ENCODE peak calls at places on chromosomes 7 and 10, in five cellular contexts. I, H, R, J and B are unnamed samples.

GRCh38 chr7:155206286-155207020 is 91.2 kb upstream of the INSIG1 start:
- DNase-seq in I (no peak), H (peak), R (no peak), J (no peak), B (no peak)

GRCh38 chr10:76550806-76551205 is 1086.8 kb downstream of the KCNMA1 start:
- DNase-seq in I (no peak), H (peak), R (no peak), J (no peak), B (no peak)

GRCh38 chr10:113709221-113709838 is 29.6 kb downstream of the CASP7 start:
- DNase-seq in I (no peak), H (peak), R (no peak), J (no peak), B (no peak)

GRCh38 chr7:142847353-142847752 is 7.5 kb upstream of the EPHB6 start:
- DNase-seq in I (no peak), H (no peak), R (no peak), J (no peak), B (no peak)

GRCh38 chr10:4353964-4354363 is 472.0 kb upstream of the AKR1E2 start:
- DNase-seq in I (no peak), H (peak), R (no peak), J (peak), B (peak)

GRCh38 chr7:73363225-73364005 is 35.5 kb downstream of the FKBP6 start:
- DNase-seq in I (no peak), H (no peak), R (no peak), J (no peak), B (no peak)

GRCh38 chr7:15780271-15780670 is 93.8 kb upstream of the MEOX2 start:
- DNase-seq in I (no peak), H (no peak), R (no peak), J (peak), B (no peak)

GRCh38 chr10:69439813-69440506 is 11.3 kb upstream of the TSPAN15 start:
- DNase-seq in I (no peak), H (peak), R (peak), J (peak), B (no peak)

GRCh38 chr7:107592361-107593024 is 12.4 kb downstream of the BCAP29 start:
- DNase-seq in I (no peak), H (no peak), R (no peak), J (no peak), B (no peak)

GRCh38 chr7:92634125-92634710 is 44.0 kb upstream of the FAM133B start:
- DNase-seq in I (no peak), H (no peak), R (no peak), J (no peak), B (no peak)

GRCh38 chr10:114708717-114709352 is 50.8 kb upstream of the ABLIM1 start:
- DNase-seq in I (no peak), H (peak), R (no peak), J (peak), B (no peak)

GRCh38 chr10:27709304-27709703 is 36.3 kb downstream of the MKX start:
- DNase-seq in I (no peak), H (no peak), R (no peak), J (no peak), B (peak)

GRCh38 chr10:117132751-117133231 is 5.3 kb downstream of the VAX1 start:
- DNase-seq in I (no peak), H (no peak), R (peak), J (no peak), B (no peak)